ENCODE peak calls at places on chromosome 16, in ten cellular contexts. One of them, this sample, is unnamed.

GRCh38 chr16:87391950-87392822 is at the start of gene MAP1LC3B:
- DNase-seq in CD4-positive, alpha-beta memory T cell: peak
- DNase-seq in upper lobe of right lung: peak
- DNase-seq in activated CD4-positive, CD25-positive, alpha-beta regulatory T cell treated with anti-CD3 and anti-CD28 coated beads, Interleukin-2, amount 50 U/mL, for 16 hours: peak
- DNase-seq in HepG2: peak
- DNase-seq in BE2C: peak
- DNase-seq in activated CD4-positive, alpha-beta T cell treated with anti-CD3 and anti-CD28 coated beads for 24 hours: peak
- DNase-seq in PC-3: peak
- DNase-seq in NCI-H1048: peak
- DNase-seq in ascending aorta: peak
- DNase-seq in this sample: peak

GRCh38 chr16:24504467-24505345 is 34.7 kb upstream of the RBBP6 start:
- DNase-seq in CD4-positive, alpha-beta memory T cell: peak
- DNase-seq in upper lobe of right lung: no peak
- DNase-seq in activated CD4-positive, CD25-positive, alpha-beta regulatory T cell treated with anti-CD3 and anti-CD28 coated beads, Interleukin-2, amount 50 U/mL, for 16 hours: peak
- DNase-seq in HepG2: peak
- DNase-seq in BE2C: peak
- DNase-seq in activated CD4-positive, alpha-beta T cell treated with anti-CD3 and anti-CD28 coated beads for 24 hours: peak
- DNase-seq in PC-3: peak
- DNase-seq in NCI-H1048: no peak
- DNase-seq in ascending aorta: no peak
- DNase-seq in this sample: peak

GRCh38 chr16:30032083-30032819 is 1.2 kb upstream of the TLCD3B start:
- DNase-seq in CD4-positive, alpha-beta memory T cell: peak
- DNase-seq in upper lobe of right lung: no peak
- DNase-seq in activated CD4-positive, CD25-positive, alpha-beta regulatory T cell treated with anti-CD3 and anti-CD28 coated beads, Interleukin-2, amount 50 U/mL, for 16 hours: peak
- DNase-seq in HepG2: peak
- DNase-seq in BE2C: peak
- DNase-seq in activated CD4-positive, alpha-beta T cell treated with anti-CD3 and anti-CD28 coated beads for 24 hours: peak
- DNase-seq in PC-3: peak
- DNase-seq in NCI-H1048: peak
- DNase-seq in ascending aorta: no peak
- DNase-seq in this sample: peak

GRCh38 chr16:68778551-68779231 is 41.6 kb downstream of the CDH1 start:
- DNase-seq in CD4-positive, alpha-beta memory T cell: no peak
- DNase-seq in upper lobe of right lung: no peak
- DNase-seq in activated CD4-positive, CD25-positive, alpha-beta regulatory T cell treated with anti-CD3 and anti-CD28 coated beads, Interleukin-2, amount 50 U/mL, for 16 hours: no peak
- DNase-seq in HepG2: no peak
- DNase-seq in BE2C: no peak
- DNase-seq in activated CD4-positive, alpha-beta T cell treated with anti-CD3 and anti-CD28 coated beads for 24 hours: no peak
- DNase-seq in PC-3: peak
- DNase-seq in NCI-H1048: no peak
- DNase-seq in ascending aorta: no peak
- DNase-seq in this sample: no peak

GRCh38 chr16:11422381-11423314 is 77.4 kb downstream of the RMI2 start:
- DNase-seq in CD4-positive, alpha-beta memory T cell: no peak
- DNase-seq in upper lobe of right lung: no peak
- DNase-seq in activated CD4-positive, CD25-positive, alpha-beta regulatory T cell treated with anti-CD3 and anti-CD28 coated beads, Interleukin-2, amount 50 U/mL, for 16 hours: no peak
- DNase-seq in HepG2: no peak
- DNase-seq in BE2C: no peak
- DNase-seq in activated CD4-positive, alpha-beta T cell treated with anti-CD3 and anti-CD28 coated beads for 24 hours: no peak
- DNase-seq in PC-3: no peak
- DNase-seq in NCI-H1048: no peak
- DNase-seq in ascending aorta: no peak
- DNase-seq in this sample: no peak

GRCh38 chr16:4288148-4288921 is 15.5 kb upstream of the TFAP4 start:
- DNase-seq in CD4-positive, alpha-beta memory T cell: peak
- DNase-seq in upper lobe of right lung: peak
- DNase-seq in activated CD4-positive, CD25-positive, alpha-beta regulatory T cell treated with anti-CD3 and anti-CD28 coated beads, Interleukin-2, amount 50 U/mL, for 16 hours: peak
- DNase-seq in HepG2: peak
- DNase-seq in BE2C: peak
- DNase-seq in activated CD4-positive, alpha-beta T cell treated with anti-CD3 and anti-CD28 coated beads for 24 hours: peak
- DNase-seq in PC-3: peak
- DNase-seq in NCI-H1048: peak
- DNase-seq in ascending aorta: no peak
- DNase-seq in this sample: no peak

GRCh38 chr16:56428087-56428486 is 2.7 kb upstream of the AMFR start:
- DNase-seq in CD4-positive, alpha-beta memory T cell: no peak
- DNase-seq in upper lobe of right lung: no peak
- DNase-seq in activated CD4-positive, CD25-positive, alpha-beta regulatory T cell treated with anti-CD3 and anti-CD28 coated beads, Interleukin-2, amount 50 U/mL, for 16 hours: no peak
- DNase-seq in HepG2: no peak
- DNase-seq in BE2C: no peak
- DNase-seq in activated CD4-positive, alpha-beta T cell treated with anti-CD3 and anti-CD28 coated beads for 24 hours: no peak
- DNase-seq in PC-3: no peak
- DNase-seq in NCI-H1048: no peak
- DNase-seq in ascending aorta: no peak
- DNase-seq in this sample: no peak

GRCh38 chr16:65116818-65117430 is 4.9 kb downstream of the CDH11 start:
- DNase-seq in CD4-positive, alpha-beta memory T cell: no peak
- DNase-seq in upper lobe of right lung: no peak
- DNase-seq in activated CD4-positive, CD25-positive, alpha-beta regulatory T cell treated with anti-CD3 and anti-CD28 coated beads, Interleukin-2, amount 50 U/mL, for 16 hours: no peak
- DNase-seq in HepG2: no peak
- DNase-seq in BE2C: no peak
- DNase-seq in activated CD4-positive, alpha-beta T cell treated with anti-CD3 and anti-CD28 coated beads for 24 hours: no peak
- DNase-seq in PC-3: no peak
- DNase-seq in NCI-H1048: no peak
- DNase-seq in ascending aorta: no peak
- DNase-seq in this sample: no peak

GRCh38 chr16:85718682-85719081 is 29.9 kb upstream of the GINS2 start:
- DNase-seq in CD4-positive, alpha-beta memory T cell: no peak
- DNase-seq in upper lobe of right lung: no peak
- DNase-seq in activated CD4-positive, CD25-positive, alpha-beta regulatory T cell treated with anti-CD3 and anti-CD28 coated beads, Interleukin-2, amount 50 U/mL, for 16 hours: no peak
- DNase-seq in HepG2: peak
- DNase-seq in BE2C: peak
- DNase-seq in activated CD4-positive, alpha-beta T cell treated with anti-CD3 and anti-CD28 coated beads for 24 hours: no peak
- DNase-seq in PC-3: peak
- DNase-seq in NCI-H1048: no peak
- DNase-seq in ascending aorta: no peak
- DNase-seq in this sample: no peak

GRCh38 chr16:2086136-2086742 is 38.5 kb downstream of the TSC2 start:
- DNase-seq in CD4-positive, alpha-beta memory T cell: no peak
- DNase-seq in upper lobe of right lung: no peak
- DNase-seq in activated CD4-positive, CD25-positive, alpha-beta regulatory T cell treated with anti-CD3 and anti-CD28 coated beads, Interleukin-2, amount 50 U/mL, for 16 hours: no peak
- DNase-seq in HepG2: no peak
- DNase-seq in BE2C: no peak
- DNase-seq in activated CD4-positive, alpha-beta T cell treated with anti-CD3 and anti-CD28 coated beads for 24 hours: no peak
- DNase-seq in PC-3: no peak
- DNase-seq in NCI-H1048: no peak
- DNase-seq in ascending aorta: no peak
- DNase-seq in this sample: no peak

GRCh38 chr16:57341441-57342303 is 16.9 kb upstream of the CCL22 start:
- DNase-seq in CD4-positive, alpha-beta memory T cell: no peak
- DNase-seq in upper lobe of right lung: no peak
- DNase-seq in activated CD4-positive, CD25-positive, alpha-beta regulatory T cell treated with anti-CD3 and anti-CD28 coated beads, Interleukin-2, amount 50 U/mL, for 16 hours: no peak
- DNase-seq in HepG2: no peak
- DNase-seq in BE2C: peak
- DNase-seq in activated CD4-positive, alpha-beta T cell treated with anti-CD3 and anti-CD28 coated beads for 24 hours: no peak
- DNase-seq in PC-3: peak
- DNase-seq in NCI-H1048: no peak
- DNase-seq in ascending aorta: no peak
- DNase-seq in this sample: no peak

GRCh38 chr16:66551362-66551761 is 1.0 kb upstream of the CKLF start:
- DNase-seq in CD4-positive, alpha-beta memory T cell: peak
- DNase-seq in upper lobe of right lung: no peak
- DNase-seq in activated CD4-positive, CD25-positive, alpha-beta regulatory T cell treated with anti-CD3 and anti-CD28 coated beads, Interleukin-2, amount 50 U/mL, for 16 hours: no peak
- DNase-seq in HepG2: peak
- DNase-seq in BE2C: peak
- DNase-seq in activated CD4-positive, alpha-beta T cell treated with anti-CD3 and anti-CD28 coated beads for 24 hours: peak
- DNase-seq in PC-3: peak
- DNase-seq in NCI-H1048: no peak
- DNase-seq in ascending aorta: peak
- DNase-seq in this sample: no peak

GRCh38 chr16:65111306-65111705 is 10.6 kb downstream of the CDH11 start:
- DNase-seq in CD4-positive, alpha-beta memory T cell: no peak
- DNase-seq in upper lobe of right lung: no peak
- DNase-seq in activated CD4-positive, CD25-positive, alpha-beta regulatory T cell treated with anti-CD3 and anti-CD28 coated beads, Interleukin-2, amount 50 U/mL, for 16 hours: no peak
- DNase-seq in HepG2: no peak
- DNase-seq in BE2C: peak
- DNase-seq in activated CD4-positive, alpha-beta T cell treated with anti-CD3 and anti-CD28 coated beads for 24 hours: no peak
- DNase-seq in PC-3: peak
- DNase-seq in NCI-H1048: no peak
- DNase-seq in ascending aorta: no peak
- DNase-seq in this sample: no peak

GRCh38 chr16:22366889-22367288 is 7.5 kb downstream of the CDR2 start:
- DNase-seq in CD4-positive, alpha-beta memory T cell: no peak
- DNase-seq in upper lobe of right lung: no peak
- DNase-seq in activated CD4-positive, CD25-positive, alpha-beta regulatory T cell treated with anti-CD3 and anti-CD28 coated beads, Interleukin-2, amount 50 U/mL, for 16 hours: no peak
- DNase-seq in HepG2: no peak
- DNase-seq in BE2C: no peak
- DNase-seq in activated CD4-positive, alpha-beta T cell treated with anti-CD3 and anti-CD28 coated beads for 24 hours: no peak
- DNase-seq in PC-3: no peak
- DNase-seq in NCI-H1048: no peak
- DNase-seq in ascending aorta: no peak
- DNase-seq in this sample: no peak

GRCh38 chr16:16075463-16076399 is 126.3 kb downstream of the ABCC1 start:
- DNase-seq in CD4-positive, alpha-beta memory T cell: no peak
- DNase-seq in upper lobe of right lung: peak
- DNase-seq in activated CD4-positive, CD25-positive, alpha-beta regulatory T cell treated with anti-CD3 and anti-CD28 coated beads, Interleukin-2, amount 50 U/mL, for 16 hours: no peak
- DNase-seq in HepG2: no peak
- DNase-seq in BE2C: no peak
- DNase-seq in activated CD4-positive, alpha-beta T cell treated with anti-CD3 and anti-CD28 coated beads for 24 hours: no peak
- DNase-seq in PC-3: no peak
- DNase-seq in NCI-H1048: no peak
- DNase-seq in ascending aorta: peak
- DNase-seq in this sample: peak

GRCh38 chr16:50301626-50302471 is 35.5 kb downstream of the ADCY7 start:
- DNase-seq in CD4-positive, alpha-beta memory T cell: no peak
- DNase-seq in upper lobe of right lung: peak
- DNase-seq in activated CD4-positive, CD25-positive, alpha-beta regulatory T cell treated with anti-CD3 and anti-CD28 coated beads, Interleukin-2, amount 50 U/mL, for 16 hours: no peak
- DNase-seq in HepG2: no peak
- DNase-seq in BE2C: no peak
- DNase-seq in activated CD4-positive, alpha-beta T cell treated with anti-CD3 and anti-CD28 coated beads for 24 hours: no peak
- DNase-seq in PC-3: no peak
- DNase-seq in NCI-H1048: no peak
- DNase-seq in ascending aorta: no peak
- DNase-seq in this sample: no peak

GRCh38 chr16:2783581-2784375 is 3.6 kb downstream of the PRSS33 start:
- DNase-seq in CD4-positive, alpha-beta memory T cell: no peak
- DNase-seq in upper lobe of right lung: peak
- DNase-seq in activated CD4-positive, CD25-positive, alpha-beta regulatory T cell treated with anti-CD3 and anti-CD28 coated beads, Interleukin-2, amount 50 U/mL, for 16 hours: no peak
- DNase-seq in HepG2: no peak
- DNase-seq in BE2C: no peak
- DNase-seq in activated CD4-positive, alpha-beta T cell treated with anti-CD3 and anti-CD28 coated beads for 24 hours: no peak
- DNase-seq in PC-3: no peak
- DNase-seq in NCI-H1048: no peak
- DNase-seq in ascending aorta: no peak
- DNase-seq in this sample: no peak

GRCh38 chr16:68281368-68282063 is 17.2 kb downstream of the SLC7A6 start:
- DNase-seq in CD4-positive, alpha-beta memory T cell: peak
- DNase-seq in upper lobe of right lung: no peak
- DNase-seq in activated CD4-positive, CD25-positive, alpha-beta regulatory T cell treated with anti-CD3 and anti-CD28 coated beads, Interleukin-2, amount 50 U/mL, for 16 hours: no peak
- DNase-seq in HepG2: peak
- DNase-seq in BE2C: no peak
- DNase-seq in activated CD4-positive, alpha-beta T cell treated with anti-CD3 and anti-CD28 coated beads for 24 hours: no peak
- DNase-seq in PC-3: no peak
- DNase-seq in NCI-H1048: no peak
- DNase-seq in ascending aorta: no peak
- DNase-seq in this sample: no peak

GRCh38 chr16:70480127-70481105 is 26.0 kb downstream of the FCSK start:
- DNase-seq in CD4-positive, alpha-beta memory T cell: no peak
- DNase-seq in upper lobe of right lung: no peak
- DNase-seq in activated CD4-positive, CD25-positive, alpha-beta regulatory T cell treated with anti-CD3 and anti-CD28 coated beads, Interleukin-2, amount 50 U/mL, for 16 hours: no peak
- DNase-seq in HepG2: no peak
- DNase-seq in BE2C: no peak
- DNase-seq in activated CD4-positive, alpha-beta T cell treated with anti-CD3 and anti-CD28 coated beads for 24 hours: no peak
- DNase-seq in PC-3: no peak
- DNase-seq in NCI-H1048: no peak
- DNase-seq in ascending aorta: no peak
- DNase-seq in this sample: no peak

GRCh38 chr16:35210681-35211433 is 1751.4 kb downstream of the TP53TG3F start:
- DNase-seq in CD4-positive, alpha-beta memory T cell: no peak
- DNase-seq in upper lobe of right lung: no peak
- DNase-seq in activated CD4-positive, CD25-positive, alpha-beta regulatory T cell treated with anti-CD3 and anti-CD28 coated beads, Interleukin-2, amount 50 U/mL, for 16 hours: no peak
- DNase-seq in HepG2: no peak
- DNase-seq in BE2C: no peak
- DNase-seq in activated CD4-positive, alpha-beta T cell treated with anti-CD3 and anti-CD28 coated beads for 24 hours: no peak
- DNase-seq in PC-3: no peak
- DNase-seq in NCI-H1048: no peak
- DNase-seq in ascending aorta: no peak
- DNase-seq in this sample: no peak

GRCh38 chr16:58021661-58022551 is 3.6 kb upstream of the MMP15 start:
- DNase-seq in CD4-positive, alpha-beta memory T cell: no peak
- DNase-seq in upper lobe of right lung: peak
- DNase-seq in activated CD4-positive, CD25-positive, alpha-beta regulatory T cell treated with anti-CD3 and anti-CD28 coated beads, Interleukin-2, amount 50 U/mL, for 16 hours: no peak
- DNase-seq in HepG2: no peak
- DNase-seq in BE2C: no peak
- DNase-seq in activated CD4-positive, alpha-beta T cell treated with anti-CD3 and anti-CD28 coated beads for 24 hours: no peak
- DNase-seq in PC-3: peak
- DNase-seq in NCI-H1048: no peak
- DNase-seq in ascending aorta: no peak
- DNase-seq in this sample: no peak

GRCh38 chr16:26993988-26994387 is 72.7 kb upstream of the C16orf82 start:
- DNase-seq in CD4-positive, alpha-beta memory T cell: no peak
- DNase-seq in upper lobe of right lung: no peak
- DNase-seq in activated CD4-positive, CD25-positive, alpha-beta regulatory T cell treated with anti-CD3 and anti-CD28 coated beads, Interleukin-2, amount 50 U/mL, for 16 hours: no peak
- DNase-seq in HepG2: no peak
- DNase-seq in BE2C: no peak
- DNase-seq in activated CD4-positive, alpha-beta T cell treated with anti-CD3 and anti-CD28 coated beads for 24 hours: no peak
- DNase-seq in PC-3: no peak
- DNase-seq in NCI-H1048: no peak
- DNase-seq in ascending aorta: no peak
- DNase-seq in this sample: no peak

GRCh38 chr16:8798174-8798527 is 512 bp downstream of the PMM2 start:
- DNase-seq in CD4-positive, alpha-beta memory T cell: no peak
- DNase-seq in upper lobe of right lung: no peak
- DNase-seq in activated CD4-positive, CD25-positive, alpha-beta regulatory T cell treated with anti-CD3 and anti-CD28 coated beads, Interleukin-2, amount 50 U/mL, for 16 hours: no peak
- DNase-seq in HepG2: peak
- DNase-seq in BE2C: no peak
- DNase-seq in activated CD4-positive, alpha-beta T cell treated with anti-CD3 and anti-CD28 coated beads for 24 hours: no peak
- DNase-seq in PC-3: peak
- DNase-seq in NCI-H1048: no peak
- DNase-seq in ascending aorta: no peak
- DNase-seq in this sample: no peak

GRCh38 chr16:57624044-57624688 is 4.3 kb upstream of the ADGRG1 start:
- DNase-seq in CD4-positive, alpha-beta memory T cell: no peak
- DNase-seq in upper lobe of right lung: no peak
- DNase-seq in activated CD4-positive, CD25-positive, alpha-beta regulatory T cell treated with anti-CD3 and anti-CD28 coated beads, Interleukin-2, amount 50 U/mL, for 16 hours: no peak
- DNase-seq in HepG2: peak
- DNase-seq in BE2C: no peak
- DNase-seq in activated CD4-positive, alpha-beta T cell treated with anti-CD3 and anti-CD28 coated beads for 24 hours: no peak
- DNase-seq in PC-3: no peak
- DNase-seq in NCI-H1048: no peak
- DNase-seq in ascending aorta: no peak
- DNase-seq in this sample: no peak

GRCh38 chr16:85653226-85653917 is 35.4 kb downstream of the GINS2 start:
- DNase-seq in CD4-positive, alpha-beta memory T cell: no peak
- DNase-seq in upper lobe of right lung: no peak
- DNase-seq in activated CD4-positive, CD25-positive, alpha-beta regulatory T cell treated with anti-CD3 and anti-CD28 coated beads, Interleukin-2, amount 50 U/mL, for 16 hours: no peak
- DNase-seq in HepG2: no peak
- DNase-seq in BE2C: no peak
- DNase-seq in activated CD4-positive, alpha-beta T cell treated with anti-CD3 and anti-CD28 coated beads for 24 hours: no peak
- DNase-seq in PC-3: no peak
- DNase-seq in NCI-H1048: no peak
- DNase-seq in ascending aorta: no peak
- DNase-seq in this sample: no peak

GRCh38 chr16:56950881-56951771 is 10.6 kb upstream of the CETP start:
- DNase-seq in CD4-positive, alpha-beta memory T cell: peak
- DNase-seq in upper lobe of right lung: peak
- DNase-seq in activated CD4-positive, CD25-positive, alpha-beta regulatory T cell treated with anti-CD3 and anti-CD28 coated beads, Interleukin-2, amount 50 U/mL, for 16 hours: no peak
- DNase-seq in HepG2: peak
- DNase-seq in BE2C: peak
- DNase-seq in activated CD4-positive, alpha-beta T cell treated with anti-CD3 and anti-CD28 coated beads for 24 hours: no peak
- DNase-seq in PC-3: peak
- DNase-seq in NCI-H1048: no peak
- DNase-seq in ascending aorta: no peak
- DNase-seq in this sample: no peak

GRCh38 chr16:74990832-74991231 is 5.9 kb upstream of the WDR59 start:
- DNase-seq in CD4-positive, alpha-beta memory T cell: no peak
- DNase-seq in upper lobe of right lung: no peak
- DNase-seq in activated CD4-positive, CD25-positive, alpha-beta regulatory T cell treated with anti-CD3 and anti-CD28 coated beads, Interleukin-2, amount 50 U/mL, for 16 hours: no peak
- DNase-seq in HepG2: no peak
- DNase-seq in BE2C: no peak
- DNase-seq in activated CD4-positive, alpha-beta T cell treated with anti-CD3 and anti-CD28 coated beads for 24 hours: no peak
- DNase-seq in PC-3: no peak
- DNase-seq in NCI-H1048: no peak
- DNase-seq in ascending aorta: no peak
- DNase-seq in this sample: no peak

GRCh38 chr16:10688291-10688690 is 6.4 kb downstream of the TEKT5 start:
- DNase-seq in CD4-positive, alpha-beta memory T cell: no peak
- DNase-seq in upper lobe of right lung: peak
- DNase-seq in activated CD4-positive, CD25-positive, alpha-beta regulatory T cell treated with anti-CD3 and anti-CD28 coated beads, Interleukin-2, amount 50 U/mL, for 16 hours: no peak
- DNase-seq in HepG2: no peak
- DNase-seq in BE2C: no peak
- DNase-seq in activated CD4-positive, alpha-beta T cell treated with anti-CD3 and anti-CD28 coated beads for 24 hours: no peak
- DNase-seq in PC-3: peak
- DNase-seq in NCI-H1048: no peak
- DNase-seq in ascending aorta: no peak
- DNase-seq in this sample: no peak

This sample was measured in C1 segment of cervical spinal cord.